ENCODE peak calls at places on chromosomes 5 and 9, in seven cellular contexts. N is GM12891, S is HepG2, J is K562, X is GM12878, H is SK-N-SH, B is GM12892. K is an unnamed sample.
A peak's percentile ranks its signal among the peaks of the same experiment; 100 is the strongest.

GRCh38 chr9:112866662-112867274 is 23.9 kb downstream of the SLC46A2 start:
- DNase-seq in N (no peak), X (no peak), B (no peak), S (no peak), J (peak; percentile 46), H (no peak), K (peak; percentile 56)

GRCh38 chr5:55897905-55898304 is 46.7 kb downstream of the IL31RA start:
- DNase-seq in S (peak; percentile 13), J (no peak), H (peak; percentile 87), X (no peak), B (no peak), N (no peak), K (no peak)

GRCh38 chr5:52760695-52761366 is 26.9 kb upstream of the ITGA1 start:
- DNase-seq in J (no peak), H (no peak), X (no peak), S (no peak), N (no peak), B (no peak), K (no peak)

GRCh38 chr5:150318613-150319483 is 16.1 kb upstream of the ARSI start:
- DNase-seq in X (no peak), S (no peak), N (no peak), B (no peak), H (no peak), J (no peak), K (no peak)

GRCh38 chr5:73280821-73281746 is 108.1 kb downstream of the TMEM174 start:
- DNase-seq in S (no peak), J (no peak), X (no peak), H (peak; percentile 50), N (no peak), B (no peak), K (no peak)

GRCh38 chr5:112795944-112796678 is 58.4 kb downstream of the APC start:
- DNase-seq in J (peak; percentile 16), X (no peak), N (no peak), H (no peak), S (peak; percentile 19), B (no peak), K (no peak)

GRCh38 chr5:121430538-121430937 is 421.1 kb upstream of the FTMT start:
- DNase-seq in H (no peak), S (no peak), B (no peak), X (no peak), J (no peak), N (no peak), K (no peak)

GRCh38 chr9:95834281-95834907 is 41.1 kb upstream of the ERCC6L2 start:
- DNase-seq in B (no peak), N (no peak), X (no peak), H (no peak), J (peak; percentile 71), S (no peak), K (no peak)

GRCh38 chr5:132026516-132027008 is 15.1 kb upstream of the ACSL6 start:
- DNase-seq in B (no peak), S (no peak), N (no peak), J (no peak), X (no peak), H (no peak), K (no peak)

GRCh38 chr9:126953089-126953809 is 38.7 kb downstream of the RALGPS1 start:
- DNase-seq in X (no peak), B (no peak), H (no peak), N (no peak), J (no peak), S (no peak), K (no peak)

GRCh38 chr5:34656001-34656699 is at the start of gene RAI14:
- DNase-seq in X (no peak), S (peak; percentile 41), N (peak; percentile 32), J (peak; percentile 91), H (peak; percentile 85), B (peak; percentile 27), K (peak; percentile 86)

GRCh38 chr5:39040875-39041274 is 33.3 kb downstream of the RICTOR start:
- DNase-seq in H (no peak), X (no peak), N (no peak), B (no peak), J (no peak), S (no peak), K (no peak)

GRCh38 chr9:88355166-88355565 is 33.1 kb upstream of the SPIN1 start:
- DNase-seq in H (no peak), B (no peak), N (no peak), J (no peak), S (no peak), X (no peak), K (no peak)

GRCh38 chr5:57581222-57581621 is 98.6 kb upstream of the ACTBL2 start:
- DNase-seq in S (no peak), J (no peak), X (no peak), B (no peak), H (no peak), N (no peak), K (no peak)

GRCh38 chr9:38424918-38425317 is 664 bp upstream of the IGFBPL1 start:
- DNase-seq in S (no peak), X (no peak), N (no peak), B (no peak), J (no peak), H (no peak), K (no peak)

GRCh38 chr5:130471-131175 is 38.7 kb downstream of the PLEKHG4B start:
- DNase-seq in N (no peak), S (no peak), B (no peak), X (no peak), J (no peak), H (no peak), K (no peak)

GRCh38 chr9:94865599-94866456 is 139.3 kb downstream of the AOPEP start:
- DNase-seq in J (no peak), X (no peak), H (peak; percentile 58), S (no peak), N (no peak), B (no peak), K (no peak)

GRCh38 chr5:169701910-169702451 is 64.9 kb downstream of the DOCK2 start:
- DNase-seq in N (no peak), S (no peak), J (peak; percentile 25), H (peak; percentile 37), B (no peak), X (no peak), K (no peak)

GRCh38 chr5:132095077-132095744 is 21.6 kb downstream of the CSF2 start:
- DNase-seq in N (no peak), H (no peak), S (no peak), X (no peak), B (no peak), J (no peak), K (no peak)

GRCh38 chr9:135245482-135246247 is 158.2 kb downstream of the OLFM1 start:
- DNase-seq in X (no peak), H (no peak), J (no peak), N (no peak), S (no peak), B (no peak), K (no peak)

GRCh38 chr9:3842839-3843238 is 317.0 kb upstream of the RFX3 start:
- DNase-seq in S (no peak), N (no peak), J (no peak), X (no peak), H (no peak), B (no peak), K (no peak)

GRCh38 chr9:110036286-110036685 is 171.7 kb downstream of the C9orf152 start:
- DNase-seq in N (no peak), S (no peak), B (no peak), H (no peak), J (no peak), X (no peak), K (no peak)

DNA sequence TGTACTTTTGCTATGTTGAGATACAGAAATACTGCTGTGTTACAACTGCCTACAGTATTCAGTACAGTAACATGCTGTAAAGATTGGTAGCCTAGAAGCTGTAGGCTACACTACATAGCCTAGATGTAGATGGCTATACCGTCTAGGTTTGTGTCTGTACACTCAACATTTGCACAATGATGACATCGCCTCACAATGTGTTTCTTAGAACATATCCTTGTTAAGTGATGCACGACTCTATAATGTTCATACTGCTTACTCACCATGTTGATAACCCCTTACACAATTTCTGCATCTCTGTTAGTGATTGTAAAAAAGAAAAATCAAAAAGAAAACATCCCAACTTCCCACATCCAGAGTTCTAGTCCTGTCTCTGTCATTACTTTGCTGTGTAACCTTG is 450.0 kb downstream of the CCDC171 start:
- DNase-seq in S (no peak), N (no peak), H (no peak), X (no peak), B (no peak), J (no peak), K (no peak)
- TF ChIP-seq TAF1 in S (no peak), N (no peak), H (no peak), X (no peak), B (no peak), J (no peak), K (no peak)

DNA sequence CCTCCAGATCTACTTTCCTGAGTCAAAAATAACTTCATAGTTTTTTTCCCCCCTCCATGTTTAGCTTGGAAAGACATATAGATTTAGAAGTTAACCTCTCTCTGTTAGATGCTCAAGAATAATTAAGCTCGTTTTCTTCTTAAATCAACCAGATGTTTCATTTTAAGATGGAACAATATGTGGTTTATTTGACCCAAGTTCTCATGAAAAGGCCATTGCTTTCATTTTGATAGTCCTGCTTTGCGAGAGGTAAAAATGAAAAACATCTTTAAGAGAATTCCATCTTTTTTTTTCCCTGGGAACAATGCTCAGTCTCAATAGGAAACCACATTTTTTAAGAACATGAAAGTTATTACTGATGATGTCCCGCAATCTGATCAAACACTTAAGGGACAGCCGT is 27.8 kb upstream of the GAS1 start:
- DNase-seq in H (no peak), J (no peak), X (no peak), N (no peak), B (no peak), S (no peak), K (no peak)
- TF ChIP-seq TAF1 in H (no peak), J (no peak), X (no peak), N (no peak), B (no peak), S (no peak), K (no peak)

GRCh38 chr5:53892236-53892635 is 331.8 kb downstream of the NDUFS4 start:
- DNase-seq in B (no peak), S (no peak), J (no peak), N (no peak), H (no peak), X (no peak), K (no peak)

GRCh38 chr5:53895091-53895683 is 334.7 kb downstream of the NDUFS4 start:
- DNase-seq in H (no peak), S (no peak), X (no peak), J (no peak), B (no peak), N (no peak), K (no peak)

GRCh38 chr5:53890490-53890889 is 330.1 kb downstream of the NDUFS4 start:
- DNase-seq in X (no peak), S (no peak), N (no peak), B (no peak), H (no peak), J (no peak), K (no peak)

GRCh38 chr5:53891159-53891558 is 330.7 kb downstream of the NDUFS4 start:
- DNase-seq in H (no peak), J (no peak), B (no peak), S (no peak), X (no peak), N (no peak), K (no peak)

GRCh38 chr5:53893626-53894025 is 333.2 kb downstream of the NDUFS4 start:
- DNase-seq in S (no peak), B (no peak), J (no peak), H (no peak), N (no peak), X (no peak), K (no peak)
- TF ChIP-seq TAF1 in S (no peak), B (no peak), J (no peak), H (no peak), N (no peak), X (no peak), K (no peak)

GRCh38 chr5:100464418-100464817 is 70.8 kb upstream of the FAM174A start:
- DNase-seq in H (no peak), S (no peak), J (no peak), X (no peak), N (no peak), B (no peak), K (no peak)
- TF ChIP-seq TAF1 in H (no peak), S (no peak), J (no peak), X (no peak), N (no peak), B (no peak), K (no peak)

K was measured in H1.